ENCODE peak calls at places on chromosomes 4 and X, in ten cellular contexts. V is HFF-Myc, M is epithelial cell of prostate, X is BJ, G is HT1080, W is AG04450, K is neural crest cell, E is NCI-H1417, J is WTC11, D is iris pigment epithelial cell. C is an unnamed sample.

GRCh38 chrX:12788645-12789044 is 2.6 kb upstream of the PRPS2 start:
- DNase-seq in V (no peak), M (no peak), X (no peak), G (no peak), W (no peak), K (no peak), E (no peak), J (no peak), D (no peak), C (no peak)

GRCh38 chr4:172095161-172095560 is 282.0 kb downstream of the GALNTL6 start:
- DNase-seq in V (no peak), M (no peak), X (no peak), G (peak; percentile 5), W (no peak), K (no peak), E (peak; percentile 78), J (no peak), D (no peak), C (no peak)

GRCh38 chrX:37509349-37509748 is 62.1 kb upstream of the LANCL3 start:
- DNase-seq in V (no peak), M (no peak), X (no peak), G (peak; percentile 13), W (no peak), K (no peak), E (peak; percentile 59), J (no peak), D (peak; percentile 3), C (no peak)

GRCh38 chr4:120066182-120066524 is 495 bp downstream of the MAD2L1 start:
- DNase-seq in V (no peak), M (no peak), X (no peak), G (no peak), W (no peak), K (no peak), E (no peak), J (no peak), D (no peak), C (peak; percentile 73)

GRCh38 chr4:182560358-182560757 is 317.2 kb downstream of the TENM3 start:
- DNase-seq in V (no peak), M (no peak), X (no peak), G (peak; percentile 68), W (no peak), K (peak; percentile 20), E (peak; percentile 77), J (peak; percentile 72), D (peak; percentile 37), C (no peak)

GRCh38 chr4:48943387-48943786 is 36.8 kb upstream of the OCIAD2 start:
- DNase-seq in V (no peak), M (no peak), X (no peak), G (peak; percentile 37), W (no peak), K (no peak), E (peak; percentile 35), J (peak; percentile 50), D (no peak), C (no peak)

GRCh38 chr4:26482508-26483462 is 7.5 kb downstream of the CCKAR start:
- DNase-seq in V (no peak), M (no peak), X (no peak), G (no peak), W (no peak), K (no peak), E (peak; percentile 40), J (no peak), D (no peak), C (no peak)

GRCh38 chr4:4791299-4791798 is 68.1 kb upstream of the MSX1 start:
- DNase-seq in V (no peak), M (no peak), X (no peak), G (peak; percentile 34), W (no peak), K (no peak), E (no peak), J (peak; percentile 31), D (peak; percentile 6), C (no peak)

GRCh38 chr4:153063490-153063889 is 127.4 kb downstream of the FHDC1 start:
- DNase-seq in V (no peak), M (no peak), X (no peak), G (no peak), W (no peak), K (no peak), E (no peak), J (no peak), D (no peak), C (no peak)

GRCh38 chrX:12076046-12076445 is 62.2 kb upstream of the FRMPD4 start:
- DNase-seq in V (no peak), M (no peak), X (no peak), G (peak; percentile 1), W (no peak), K (no peak), E (no peak), J (no peak), D (peak; percentile 1), C (no peak)

GRCh38 chr4:2362286-2363055 is 56.0 kb downstream of the ZFYVE28 start:
- DNase-seq in V (no peak), M (no peak), X (no peak), G (no peak), W (no peak), K (no peak), E (no peak), J (no peak), D (no peak), C (no peak)

GRCh38 chr4:145168578-145169187 is 11.7 kb downstream of the OTUD4 start:
- DNase-seq in V (no peak), M (no peak), X (no peak), G (no peak), W (no peak), K (no peak), E (no peak), J (no peak), D (no peak), C (no peak)

GRCh38 chr4:104860227-104861123 is 286.2 kb upstream of the TET2 start:
- DNase-seq in V (peak; percentile 24), M (no peak), X (peak; percentile 3), G (peak; percentile 60), W (peak; percentile 30), K (peak; percentile 60), E (peak; percentile 92), J (peak; percentile 54), D (peak; percentile 72), C (no peak)

GRCh38 chr4:124060261-124060918 is 652.1 kb downstream of the ANKRD50 start:
- DNase-seq in V (peak; percentile 92), M (no peak), X (peak; percentile 44), G (peak; percentile 28), W (no peak), K (no peak), E (no peak), J (no peak), D (peak; percentile 79), C (peak; percentile 24)

GRCh38 chrX:145751943-145752342 is 65.7 kb upstream of the SLITRK2 start:
- DNase-seq in V (no peak), M (no peak), X (no peak), G (peak; percentile 87), W (no peak), K (no peak), E (no peak), J (no peak), D (peak; percentile 1), C (no peak)

GRCh38 chr4:73869130-73870055 is at the start of gene CXCL1:
- DNase-seq in V (no peak), M (no peak), X (no peak), G (no peak), W (no peak), K (peak; percentile 8), E (peak; percentile 50), J (peak; percentile 62), D (peak; percentile 69), C (no peak)

GRCh38 chr4:175419120-175419774 is 392.8 kb downstream of the GPM6A start:
- DNase-seq in V (no peak), M (no peak), X (peak; percentile 92), G (peak; percentile 89), W (peak; percentile 77), K (no peak), E (peak; percentile 61), J (no peak), D (peak; percentile 99), C (no peak)

GRCh38 chr4:6362896-6363295 is 93.2 kb downstream of the WFS1 start:
- DNase-seq in V (no peak), M (no peak), X (no peak), G (no peak), W (no peak), K (peak; percentile 68), E (no peak), J (peak; percentile 77), D (peak; percentile 29), C (peak; percentile 34)

GRCh38 chr4:88185916-88186315 is 27.5 kb upstream of the ABCG2 start:
- DNase-seq in V (no peak), M (no peak), X (no peak), G (no peak), W (peak; percentile 61), K (no peak), E (no peak), J (no peak), D (peak; percentile 52), C (no peak)

GRCh38 chr4:151395873-151396272 is 13.1 kb upstream of the FHIP1A start:
- DNase-seq in V (no peak), M (no peak), X (no peak), G (no peak), W (no peak), K (no peak), E (no peak), J (no peak), D (no peak), C (no peak)

GRCh38 chrX:39165773-39166172 is 364.5 kb downstream of the MID1IP1 start:
- DNase-seq in V (no peak), M (no peak), X (no peak), G (no peak), W (no peak), K (no peak), E (no peak), J (no peak), D (no peak), C (no peak)

GRCh38 chr4:87011340-87012034 is 76.7 kb downstream of the AFF1 start:
- DNase-seq in V (peak; percentile 43), M (peak; percentile 78), X (peak; percentile 54), G (peak; percentile 87), W (no peak), K (no peak), E (no peak), J (no peak), D (peak; percentile 97), C (no peak)

GRCh38 chrX:151738751-151739150 is 4.2 kb downstream of the CNGA2 start:
- DNase-seq in V (no peak), M (no peak), X (no peak), G (no peak), W (no peak), K (no peak), E (no peak), J (no peak), D (no peak), C (no peak)

GRCh38 chr4:14917305-14917647 is 85.0 kb upstream of the CPEB2 start:
- DNase-seq in V (no peak), M (no peak), X (no peak), G (no peak), W (no peak), K (no peak), E (no peak), J (no peak), D (no peak), C (no peak)

GRCh38 chrX:153782324-153782723 is 1.5 kb downstream of the SRPK3 start:
- DNase-seq in V (no peak), M (no peak), X (no peak), G (no peak), W (no peak), K (no peak), E (peak; percentile 80), J (peak; percentile 48), D (no peak), C (no peak)

GRCh38 chr4:7638984-7639789 is 204.5 kb upstream of the PSAPL1 start:
- DNase-seq in V (no peak), M (no peak), X (no peak), G (no peak), W (no peak), K (no peak), E (no peak), J (no peak), D (no peak), C (no peak)

GRCh38 chrX:40406330-40406859 is 174.4 kb upstream of the ATP6AP2 start:
- DNase-seq in V (no peak), M (no peak), X (no peak), G (no peak), W (no peak), K (no peak), E (no peak), J (no peak), D (no peak), C (no peak)

GRCh38 chr4:68271851-68272756 is 26.6 kb upstream of the TMPRSS11B start:
- DNase-seq in V (peak; percentile 16), M (peak; percentile 3), X (peak; percentile 28), G (peak; percentile 57), W (peak; percentile 30), K (peak; percentile 13), E (peak; percentile 74), J (peak; percentile 32), D (peak; percentile 68), C (peak; percentile 22)

C was measured in CMK.